ENCODE peak calls at places on chromosomes 2 and 18, in eight cellular contexts. Q is endodermal cell, D is fibroblast of lung, R is PC-9, B is endothelial cell of umbilical vein, H is mucosa of descending colon, C is neural progenitor cell, F is BE2C. O is an unnamed sample. For H3K4me1, the result is how much of the 10 kb centered on the place peaks cover.

GRCh38 chr18:3441290-3441689 is 8.7 kb upstream of the TGIF1 start:
- DNase-seq in Q (no peak), D (no peak), R (peak), B (peak), H (peak), C (peak), F (no peak), O (no peak)

GRCh38 chr2:240595381-240596079 is 9.0 kb downstream of the CAPN10 start:
- DNase-seq in Q (peak), D (no peak), R (no peak), B (no peak), H (no peak), C (peak), F (peak), O (peak)

GRCh38 chr18:3855961-3856360 is 406.0 kb downstream of the TGIF1 start:
- DNase-seq in Q (no peak), D (no peak), R (no peak), B (no peak), H (no peak), C (no peak), F (no peak), O (no peak)

GRCh38 chr2:133641497-133641896 is 73.2 kb upstream of the NCKAP5 start:
- DNase-seq in Q (peak), D (no peak), R (peak), B (no peak), H (peak), C (peak), F (peak), O (no peak)

GRCh38 chr2:97728091-97728596 is 14.8 kb downstream of the ZAP70 start:
- DNase-seq in Q (no peak), D (no peak), R (peak), B (no peak), H (no peak), C (no peak), F (no peak), O (no peak)

GRCh38 chr2:181876614-181877063 is 14.9 kb upstream of the ITPRID2 start:
- DNase-seq in Q (no peak), D (peak), R (peak), B (peak), H (peak), C (no peak), F (no peak), O (no peak)

GRCh38 chr18:13290856-13291271 is 72.3 kb downstream of the LDLRAD4 start:
- DNase-seq in Q (no peak), D (no peak), R (no peak), B (no peak), H (no peak), C (no peak), F (no peak), O (no peak)

GRCh38 chr18:55402731-55403405 is 185.1 kb downstream of the TCF4 start:
- DNase-seq in Q (no peak), D (peak), R (no peak), B (peak), H (no peak), C (no peak), F (no peak), O (no peak)

GRCh38 chr18:76725445-76725844 is 96.9 kb upstream of the ZNF236 start:
- DNase-seq in Q (no peak), D (no peak), R (no peak), B (no peak), H (no peak), C (no peak), F (no peak), O (no peak)

GRCh38 chr2:108199726-108200125 is 40.0 kb upstream of the SULT1C3 start:
- DNase-seq in Q (no peak), D (peak), R (no peak), B (no peak), H (no peak), C (no peak), F (no peak), O (no peak)

GRCh38 chr18:9102391-9103216 is at the start of gene NDUFV2:
- DNase-seq in Q (peak), D (peak), R (peak), B (peak), H (peak), C (peak), F (peak), O (peak)

GRCh38 chr2:72149556-72150156 is 2.0 kb upstream of the CYP26B1 start:
- DNase-seq in Q (no peak), D (peak), R (peak), B (peak), H (peak), C (no peak), F (no peak), O (no peak)

GRCh38 chr2:216405588-216405987 is 6.7 kb upstream of the SMARCAL1 start:
- DNase-seq in Q (no peak), D (no peak), R (no peak), B (no peak), H (no peak), C (no peak), F (no peak), O (no peak)

GRCh38 chr18:58605027-58606020 is 23.6 kb downstream of the ALPK2 start:
- DNase-seq in Q (peak), D (peak), R (no peak), B (no peak), H (no peak), C (no peak), F (no peak), O (no peak)

GRCh38 chr18:35290070-35290735 is at the start of gene ZSCAN30:
- DNase-seq in Q (peak), D (peak), R (peak), B (peak), H (peak), C (peak), F (peak), O (peak)

GRCh38 chr18:29028560-29028959 is 851.6 kb upstream of the CDH2 start:
- DNase-seq in Q (no peak), D (no peak), R (no peak), B (no peak), H (no peak), C (no peak), F (no peak), O (no peak)

GRCh38 chr2:207225773-207226172 is 60.0 kb upstream of the KLF7 start:
- DNase-seq in Q (no peak), D (no peak), R (no peak), B (no peak), H (no peak), C (no peak), F (no peak), O (no peak)

GRCh38 chr2:32864761-32865160 is 82.0 kb upstream of the LTBP1 start:
- DNase-seq in Q (no peak), D (peak), R (no peak), B (no peak), H (no peak), C (no peak), F (no peak), O (no peak)

GRCh38 chr2:45857848-45858520 is 206.5 kb downstream of the PRKCE start:
- DNase-seq in Q (no peak), D (no peak), R (no peak), B (no peak), H (no peak), C (no peak), F (no peak), O (no peak)

GRCh38 chr2:45859682-45860081 is 208.2 kb downstream of the PRKCE start:
- DNase-seq in Q (no peak), D (no peak), R (no peak), B (no peak), H (no peak), C (no peak), F (no peak), O (no peak)

GRCh38 chr2:45862843-45863242 is 211.4 kb downstream of the PRKCE start:
- DNase-seq in Q (no peak), D (no peak), R (no peak), B (no peak), H (no peak), C (no peak), F (no peak), O (no peak)

GRCh38 chr2:45857206-45857605 is 205.7 kb downstream of the PRKCE start:
- DNase-seq in Q (no peak), D (no peak), R (no peak), B (no peak), H (no peak), C (no peak), F (no peak), O (no peak)

GRCh38 chr2:45860136-45861106 is 208.9 kb downstream of the PRKCE start:
- DNase-seq in Q (peak), D (peak), R (no peak), B (peak), H (peak), C (no peak), F (peak), O (peak)
- H3K4me3 ChIP-seq in Q (no peak), D (peak), R (no peak), B (no peak), H (no peak), C (no peak), F (peak), O (peak)

DNA sequence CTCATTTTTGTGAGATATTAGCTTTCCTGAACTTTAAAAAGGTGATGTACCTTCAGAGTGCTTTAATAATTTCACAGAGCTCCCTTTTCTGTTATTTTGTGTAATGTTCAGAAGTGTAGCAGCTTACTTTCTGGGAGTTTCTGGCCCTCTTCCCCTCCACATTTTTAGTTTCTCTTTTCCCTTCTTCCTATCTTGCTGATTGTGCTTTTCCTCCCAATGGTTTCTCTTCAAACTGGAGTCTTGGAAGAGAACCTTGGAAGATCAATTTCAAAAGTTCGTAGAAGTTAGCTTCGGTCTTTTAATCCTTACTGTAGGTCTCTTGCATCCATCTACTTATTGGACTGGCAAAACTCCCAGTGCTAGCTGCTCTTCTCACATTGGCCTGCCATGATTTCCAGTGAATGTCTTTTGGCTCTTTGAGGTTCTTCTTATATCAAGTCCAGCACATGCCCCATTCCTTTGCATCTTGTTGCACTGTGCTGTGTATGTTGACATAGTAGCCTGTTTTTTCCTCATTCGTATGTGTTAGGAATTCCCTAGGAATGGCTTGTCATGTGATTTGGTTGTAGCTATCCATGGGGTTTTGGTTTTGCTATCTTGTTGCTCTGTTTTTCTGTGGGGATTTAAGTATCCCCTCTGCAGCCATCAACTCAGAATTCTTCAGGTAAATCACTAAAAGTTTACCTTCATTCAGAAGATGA is 7.8 kb downstream of the CCNT2 start:
- DNase-seq in Q (no peak), D (peak), R (no peak), B (peak), H (no peak), C (no peak), F (no peak), O (no peak)
- H3K4me1 ChIP-seq in Q (under half), D (under half), R (under half), B (under half), H (under half), C (under half), F (under half), O (under half)

GRCh38 chr2:142179686-142180085 is 48.9 kb upstream of the LRP1B start:
- DNase-seq in Q (no peak), D (no peak), R (no peak), B (no peak), H (no peak), C (no peak), F (no peak), O (no peak)

GRCh38 chr2:142176941-142177340 is 46.1 kb upstream of the LRP1B start:
- DNase-seq in Q (no peak), D (no peak), R (no peak), B (no peak), H (no peak), C (no peak), F (peak), O (no peak)

GRCh38 chr2:142175917-142176316 is 45.1 kb upstream of the LRP1B start:
- DNase-seq in Q (no peak), D (no peak), R (no peak), B (no peak), H (no peak), C (no peak), F (peak), O (no peak)

GRCh38 chr2:142178604-142179003 is 47.8 kb upstream of the LRP1B start:
- DNase-seq in Q (no peak), D (no peak), R (no peak), B (no peak), H (no peak), C (no peak), F (no peak), O (no peak)

DNA sequence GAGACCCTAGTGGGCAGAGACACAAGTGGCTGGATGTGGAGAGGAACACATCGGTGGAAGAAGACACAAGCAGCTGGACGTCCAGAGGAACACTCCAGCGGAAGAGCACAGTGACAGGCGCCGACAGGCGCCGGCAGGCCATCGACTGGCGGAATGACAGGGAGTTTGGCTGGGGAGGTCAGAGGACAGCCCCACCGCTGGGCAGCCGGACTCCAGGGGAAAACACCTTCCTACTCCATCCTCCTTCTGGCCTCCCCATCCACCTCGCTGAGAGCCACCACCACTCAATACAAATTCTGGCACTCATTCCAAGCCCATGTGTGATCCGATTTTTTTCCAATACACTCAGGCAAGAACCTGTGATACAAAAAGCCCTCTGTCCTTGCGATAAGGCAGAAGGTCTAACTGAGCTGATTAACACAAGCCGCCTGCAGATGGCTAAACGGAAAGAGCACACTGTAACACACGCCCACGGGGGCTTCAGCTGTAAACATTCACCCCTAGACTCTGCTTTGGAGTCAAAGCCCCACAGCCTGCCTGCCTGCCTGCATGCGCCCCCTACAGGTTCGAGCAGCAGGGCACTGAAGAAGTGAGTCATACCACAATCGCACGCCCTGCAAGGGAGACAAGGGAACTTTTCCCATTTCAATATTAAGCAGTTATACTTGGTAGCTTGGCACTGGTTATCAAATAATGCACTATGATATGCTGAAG is 50.2 kb upstream of the LRP1B start:
- DNase-seq in Q (peak), D (peak), R (no peak), B (peak), H (peak), C (peak), F (peak), O (no peak)
- TF ChIP-seq CTCF in Q (peak), D (peak), R (peak), B (peak), H (no peak), C (peak), F (peak), O (no peak)

GRCh38 chr2:95073856-95074662 is 47.5 kb downstream of the MRPS5 start:
- DNase-seq in Q (peak), D (no peak), R (no peak), B (no peak), H (no peak), C (no peak), F (no peak), O (no peak)

GRCh38 chr2:95074663-95075439 is 46.8 kb downstream of the MRPS5 start:
- DNase-seq in Q (peak), D (no peak), R (no peak), B (no peak), H (no peak), C (no peak), F (no peak), O (no peak)

GRCh38 chr2:95076705-95077520 is 44.7 kb downstream of the MRPS5 start:
- DNase-seq in Q (peak), D (peak), R (peak), B (peak), H (peak), C (peak), F (peak), O (peak)

GRCh38 chr2:95077521-95077807 is 44.1 kb downstream of the MRPS5 start:
- DNase-seq in Q (peak), D (no peak), R (peak), B (no peak), H (no peak), C (peak), F (no peak), O (no peak)

GRCh38 chr2:95075440-95075885 is 46.1 kb downstream of the MRPS5 start:
- DNase-seq in Q (peak), D (no peak), R (no peak), B (no peak), H (no peak), C (no peak), F (no peak), O (no peak)
- H3K4me3 ChIP-seq in Q (no peak), D (no peak), R (no peak), B (no peak), H (no peak), C (no peak), F (no peak), O (no peak)

GRCh38 chr2:238038203-238038602 is 22.6 kb upstream of the SCLY start:
- DNase-seq in Q (no peak), D (no peak), R (no peak), B (no peak), H (no peak), C (no peak), F (no peak), O (no peak)
- H3K4me1 ChIP-seq in Q (under half), D (under half), R (under half), B (under half), H (under half), C (under half), F (under half), O (under half)